ENCODE peak calls at places on chromosomes 11 and 22, in six cellular contexts. L is choroid plexus epithelial cell, W is fibroblast of mammary gland, R is stomach, T is esophagus squamous epithelium, D is endothelial cell. Z is an unnamed sample.

GRCh38 chr11:86696004-86696403 is 23.6 kb upstream of the ME3 start:
- DNase-seq in L (peak; percentile 97), W (peak; percentile 94), R (no peak), T (no peak), D (no peak), Z (peak; percentile 95)

GRCh38 chr22:32165692-32166091 is 6.6 kb upstream of the C22orf42 start:
- DNase-seq in L (no peak), W (no peak), R (no peak), T (no peak), D (no peak), Z (no peak)

GRCh38 chr22:29751139-29751538 is 15.7 kb downstream of the ZMAT5 start:
- DNase-seq in L (peak; percentile 61), W (no peak), R (no peak), T (no peak), D (no peak), Z (peak; percentile 62)

GRCh38 chr11:34926101-34926830 is 9.8 kb downstream of the PDHX start:
- DNase-seq in L (peak; percentile 74), W (peak; percentile 65), R (no peak), T (no peak), D (peak; percentile 11), Z (peak; percentile 76)

GRCh38 chr22:21009638-21010425 is 5.1 kb upstream of the P2RX6 start:
- DNase-seq in L (peak; percentile 58), W (peak; percentile 49), R (peak; percentile 48), T (no peak), D (peak; percentile 70), Z (peak; percentile 67)

GRCh38 chr22:47190957-47191323 is 428.5 kb downstream of the TBC1D22A start:
- DNase-seq in L (no peak), W (no peak), R (peak; percentile 11), T (no peak), D (no peak), Z (no peak)

GRCh38 chr11:12143461-12144258 is 33.3 kb downstream of the MICAL2 start:
- DNase-seq in L (peak; percentile 81), W (no peak), R (no peak), T (no peak), D (no peak), Z (peak; percentile 64)

GRCh38 chr11:65927904-65928397 is 8.7 kb downstream of the DRAP1 start:
- DNase-seq in L (peak; percentile 35), W (no peak), R (peak; percentile 55), T (no peak), D (no peak), Z (no peak)

GRCh38 chr11:76861490-76861953 is 804 bp downstream of the ACER3 start:
- DNase-seq in L (no peak), W (no peak), R (no peak), T (no peak), D (no peak), Z (no peak)

DNA sequence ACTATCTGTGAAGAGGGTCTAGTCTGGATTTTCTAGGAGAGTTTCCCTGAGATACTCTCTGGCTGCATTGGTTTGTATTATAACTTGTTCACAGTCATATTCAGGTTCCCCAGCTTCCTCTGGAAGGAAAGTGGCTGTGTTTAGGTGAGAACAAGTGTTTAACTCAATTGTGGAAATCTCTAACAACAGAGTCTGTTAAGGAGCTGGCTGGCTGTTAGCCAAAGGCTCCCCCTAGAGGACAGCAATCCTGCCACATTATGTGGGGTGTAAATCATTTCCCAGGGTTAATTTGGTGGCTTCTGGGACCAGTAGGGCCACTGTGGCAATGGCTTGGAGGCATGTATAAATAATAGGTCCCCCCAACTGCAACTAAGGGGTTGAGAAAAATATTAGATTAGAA is 18.4 kb downstream of the MS4A6E start:
- DNase-seq in L (peak; percentile 12), W (no peak), R (peak; percentile 46), T (no peak), D (peak; percentile 34), Z (no peak)
- TF ChIP-seq CTCF in L (peak; percentile 31), W (peak; percentile 8), R (no peak), T (no peak), D (no peak), Z (peak; percentile 4)

GRCh38 chr11:116605543-116605942 is 167.2 kb downstream of the BUD13 start:
- DNase-seq in L (peak; percentile 11), W (peak; percentile 6), R (peak; percentile 30), T (no peak), D (peak; percentile 88), Z (peak; percentile 36)
- TF ChIP-seq CTCF in L (peak; percentile 33), W (no peak), R (no peak), T (no peak), D (peak; percentile 37), Z (peak; percentile 44)

GRCh38 chr11:119491753-119492455 is 68.9 kb upstream of the THY1 start:
- DNase-seq in L (peak; percentile 54), W (peak; percentile 34), R (no peak), T (no peak), D (peak; percentile 24), Z (no peak)
- TF ChIP-seq CTCF in L (peak; percentile 74), W (peak; percentile 59), R (no peak), T (no peak), D (peak; percentile 74), Z (peak; percentile 47)

GRCh38 chr22:27903805-27904473 is 15.1 kb downstream of the PITPNB start:
- DNase-seq in L (no peak), W (no peak), R (no peak), T (no peak), D (no peak), Z (no peak)

GRCh38 chr22:27900153-27900552 is 18.9 kb downstream of the PITPNB start:
- DNase-seq in L (no peak), W (no peak), R (no peak), T (no peak), D (no peak), Z (no peak)

GRCh38 chr22:27906241-27906640 is 12.8 kb downstream of the PITPNB start:
- DNase-seq in L (peak; percentile 33), W (peak; percentile 11), R (no peak), T (no peak), D (no peak), Z (no peak)

GRCh38 chr22:27911329-27911728 is 7.7 kb downstream of the PITPNB start:
- DNase-seq in L (no peak), W (no peak), R (no peak), T (no peak), D (no peak), Z (peak; percentile 48)

DNA sequence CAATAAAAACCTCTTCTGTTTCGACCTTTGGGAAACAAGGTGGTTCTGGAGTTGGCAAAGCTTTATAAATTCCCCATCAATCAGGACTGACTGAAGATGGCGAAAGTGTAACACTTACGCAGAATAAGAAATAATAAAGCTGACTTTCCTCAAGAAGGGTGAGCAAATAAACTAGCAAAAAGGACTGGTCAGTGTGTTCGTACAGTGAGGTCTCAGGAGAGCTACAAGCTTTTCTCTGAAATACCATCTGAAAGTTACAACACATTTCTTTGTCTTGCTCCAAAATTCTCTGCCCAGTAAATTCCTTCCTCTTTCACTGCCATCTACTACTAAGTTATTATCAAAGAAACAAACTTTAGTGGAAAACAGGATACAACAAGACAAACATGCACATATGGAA is 13.4 kb downstream of the PITPNB start:
- DNase-seq in L (peak; percentile 30), W (peak; percentile 18), R (no peak), T (no peak), D (no peak), Z (peak; percentile 27)
- TF ChIP-seq CTCF in L (no peak), W (no peak), R (no peak), T (no peak), D (no peak), Z (no peak)

GRCh38 chr22:31150615-31151014 is 9.4 kb upstream of the RNF185 start:
- DNase-seq in L (peak; percentile 29), W (no peak), R (no peak), T (no peak), D (no peak), Z (no peak)
- TF ChIP-seq CTCF in L (peak; percentile 61), W (peak; percentile 35), R (peak; percentile 19), T (no peak), D (peak; percentile 53), Z (peak; percentile 47)

GRCh38 chr11:46912526-46913150 is 5.7 kb downstream of the LRP4 start:
- DNase-seq in L (no peak), W (no peak), R (no peak), T (no peak), D (peak; percentile 27), Z (no peak)

GRCh38 chr11:46914910-46915309 is 3.4 kb downstream of the LRP4 start:
- DNase-seq in L (no peak), W (no peak), R (no peak), T (no peak), D (no peak), Z (no peak)

GRCh38 chr11:46916251-46916650 is 2.1 kb downstream of the LRP4 start:
- DNase-seq in L (no peak), W (no peak), R (no peak), T (no peak), D (no peak), Z (no peak)

GRCh38 chr11:46913484-46913883 is 4.9 kb downstream of the LRP4 start:
- DNase-seq in L (no peak), W (no peak), R (no peak), T (no peak), D (no peak), Z (no peak)

GRCh38 chr11:46914363-46914762 is 4.0 kb downstream of the LRP4 start:
- DNase-seq in L (peak; percentile 25), W (peak; percentile 77), R (no peak), T (no peak), D (no peak), Z (no peak)
- TF ChIP-seq CTCF in L (no peak), W (no peak), R (no peak), T (no peak), D (no peak), Z (no peak)

Z was measured in fibroblast of pulmonary artery.